ENCODE peak calls at places on chromosomes 2 and 18, in four cellular contexts. One of them, this sample, is unnamed. For H4K20me1, the result is how much of the 10 kb centered on the place peaks cover.

GRCh38 chr2:9742601-9743000 is 100.7 kb upstream of the TAF1B start:
- DNase-seq in IMR-90: no peak
- DNase-seq in K562: no peak
- DNase-seq in GM12878: no peak
- DNase-seq in this sample: no peak

GRCh38 chr2:181822097-181822496 is 69.4 kb upstream of the ITPRID2 start:
- DNase-seq in K562: no peak
- DNase-seq in IMR-90: no peak
- DNase-seq in GM12878: no peak
- DNase-seq in this sample: no peak

GRCh38 chr2:169734172-169734847 is 678 bp downstream of the KLHL23 start:
- DNase-seq in K562: peak
- DNase-seq in GM12878: no peak
- DNase-seq in IMR-90: no peak
- DNase-seq in this sample: no peak

GRCh38 chr2:208467564-208467963 is 61.0 kb downstream of the PTH2R start:
- DNase-seq in GM12878: no peak
- DNase-seq in IMR-90: no peak
- DNase-seq in K562: no peak
- DNase-seq in this sample: no peak

GRCh38 chr2:26075173-26075572 is 41.3 kb downstream of the RAB10 start:
- DNase-seq in K562: peak
- DNase-seq in GM12878: no peak
- DNase-seq in IMR-90: no peak
- DNase-seq in this sample: no peak

GRCh38 chr2:231124833-231125232 is at the start of gene HTR2B:
- DNase-seq in K562: no peak
- DNase-seq in IMR-90: peak
- DNase-seq in GM12878: no peak
- DNase-seq in this sample: no peak

GRCh38 chr2:240460781-240461431 is 25.4 kb downstream of the GPC1 start:
- DNase-seq in K562: no peak
- DNase-seq in IMR-90: no peak
- DNase-seq in GM12878: no peak
- DNase-seq in this sample: no peak

GRCh38 chr18:40995529-40995928 is 959.5 kb upstream of the PIK3C3 start:
- DNase-seq in K562: no peak
- DNase-seq in GM12878: no peak
- DNase-seq in IMR-90: no peak
- DNase-seq in this sample: no peak

GRCh38 chr2:71675296-71675695 is 221.9 kb downstream of the DYSF start:
- DNase-seq in IMR-90: no peak
- DNase-seq in GM12878: no peak
- DNase-seq in K562: no peak
- DNase-seq in this sample: no peak

GRCh38 chr2:193537531-193537930 is 1342.8 kb upstream of the TMEFF2 start:
- DNase-seq in K562: no peak
- DNase-seq in GM12878: no peak
- DNase-seq in IMR-90: no peak
- DNase-seq in this sample: no peak

GRCh38 chr18:78584167-78585022 is 395.2 kb upstream of the SALL3 start:
- DNase-seq in GM12878: no peak
- DNase-seq in IMR-90: no peak
- DNase-seq in K562: no peak
- DNase-seq in this sample: no peak

GRCh38 chr2:84297155-84297554 is 161.9 kb downstream of the SUCLG1 start:
- DNase-seq in K562: no peak
- DNase-seq in IMR-90: no peak
- DNase-seq in GM12878: no peak
- DNase-seq in this sample: peak

GRCh38 chr2:23456881-23457760 is 72.1 kb downstream of the KLHL29 start:
- DNase-seq in K562: no peak
- DNase-seq in IMR-90: peak
- DNase-seq in GM12878: no peak
- DNase-seq in this sample: no peak

GRCh38 chr2:98664323-98664722 is 55.9 kb downstream of the UNC50 start:
- DNase-seq in IMR-90: no peak
- DNase-seq in K562: no peak
- DNase-seq in GM12878: no peak
- DNase-seq in this sample: no peak

GRCh38 chr2:104091894-104092293 is 762.0 kb upstream of the POU3F3 start:
- DNase-seq in GM12878: no peak
- DNase-seq in IMR-90: no peak
- DNase-seq in K562: no peak
- DNase-seq in this sample: no peak

GRCh38 chr2:237326250-237327171 is 87.5 kb downstream of the COL6A3 start:
- DNase-seq in GM12878: no peak
- DNase-seq in K562: no peak
- DNase-seq in IMR-90: peak
- DNase-seq in this sample: no peak

GRCh38 chr2:4670331-4670730 is 967.0 kb downstream of the DCDC2C start:
- DNase-seq in K562: no peak
- DNase-seq in IMR-90: no peak
- DNase-seq in GM12878: no peak
- DNase-seq in this sample: no peak

GRCh38 chr2:153388246-153388645 is 90.3 kb downstream of the RPRM start:
- DNase-seq in IMR-90: no peak
- DNase-seq in K562: no peak
- DNase-seq in GM12878: no peak
- DNase-seq in this sample: no peak

GRCh38 chr2:126831234-126832005 is 67.3 kb upstream of the TEX51 start:
- DNase-seq in IMR-90: peak
- DNase-seq in GM12878: no peak
- DNase-seq in K562: no peak
- DNase-seq in this sample: no peak

GRCh38 chr18:74249181-74249968 is 42.4 kb downstream of the CYB5A start:
- DNase-seq in K562: peak
- DNase-seq in IMR-90: peak
- DNase-seq in GM12878: no peak
- DNase-seq in this sample: peak

GRCh38 chr2:120969613-120970355 is 234.1 kb downstream of the GLI2 start:
- DNase-seq in K562: no peak
- DNase-seq in IMR-90: no peak
- DNase-seq in GM12878: no peak
- DNase-seq in this sample: no peak

GRCh38 chr2:27667439-27667838 is 3.8 kb downstream of the SLC4A1AP start:
- DNase-seq in K562: no peak
- DNase-seq in IMR-90: no peak
- DNase-seq in GM12878: no peak
- DNase-seq in this sample: no peak

GRCh38 chr18:74635202-74635969 is 37.7 kb downstream of the ZNF407 start:
- DNase-seq in IMR-90: no peak
- DNase-seq in GM12878: no peak
- DNase-seq in K562: no peak
- DNase-seq in this sample: no peak

GRCh38 chr18:46411862-46412690 is 244.9 kb downstream of the LOXHD1 start:
- DNase-seq in IMR-90: no peak
- DNase-seq in K562: no peak
- DNase-seq in GM12878: no peak
- DNase-seq in this sample: no peak

GRCh38 chr18:57931038-57931437 is 113.0 kb upstream of the NEDD4L start:
- DNase-seq in IMR-90: no peak
- DNase-seq in K562: no peak
- DNase-seq in GM12878: no peak
- DNase-seq in this sample: no peak

GRCh38 chr2:178455947-178456346 is 4.8 kb downstream of the PJVK start:
- DNase-seq in K562: no peak
- DNase-seq in IMR-90: no peak
- DNase-seq in GM12878: no peak
- DNase-seq in this sample: no peak

GRCh38 chr2:63444565-63445288 is 143.6 kb downstream of the WDPCP start:
- DNase-seq in GM12878: peak
- DNase-seq in K562: no peak
- DNase-seq in IMR-90: no peak
- DNase-seq in this sample: no peak

GRCh38 chr2:11642972-11643371 is 27.0 kb downstream of the NTSR2 start:
- DNase-seq in IMR-90: no peak
- DNase-seq in K562: peak
- DNase-seq in GM12878: no peak
- DNase-seq in this sample: no peak

GRCh38 chr18:8478166-8478967 is 130.9 kb upstream of the RAB12 start:
- DNase-seq in K562: peak
- DNase-seq in IMR-90: peak
- DNase-seq in GM12878: no peak
- DNase-seq in this sample: peak

GRCh38 chr2:23632831-23633395 is 247.9 kb downstream of the KLHL29 start:
- DNase-seq in GM12878: no peak
- DNase-seq in IMR-90: no peak
- DNase-seq in K562: no peak
- DNase-seq in this sample: no peak

GRCh38 chr2:69491864-69492263 is 54.6 kb upstream of the NFU1 start:
- DNase-seq in GM12878: no peak
- DNase-seq in K562: no peak
- DNase-seq in IMR-90: no peak
- DNase-seq in this sample: peak

GRCh38 chr18:11689972-11690570 is 1.0 kb downstream of the GNAL start:
- DNase-seq in K562: no peak
- DNase-seq in IMR-90: peak
- DNase-seq in GM12878: no peak
- DNase-seq in this sample: no peak

GRCh38 chr2:63053235-63053888 is 2.7 kb downstream of the OTX1 start:
- DNase-seq in GM12878: no peak
- DNase-seq in K562: no peak
- DNase-seq in IMR-90: no peak
- DNase-seq in this sample: no peak

GRCh38 chr2:172102159-172102857 is 392 bp downstream of the DLX2 start:
- DNase-seq in K562: peak
- DNase-seq in IMR-90: peak
- DNase-seq in GM12878: no peak
- DNase-seq in this sample: no peak

GRCh38 chr2:36696533-36696932 is at the start of gene VIT:
- DNase-seq in IMR-90: no peak
- DNase-seq in GM12878: no peak
- DNase-seq in K562: no peak
- DNase-seq in this sample: no peak

GRCh38 chr2:61784643-61785042 is 69.2 kb downstream of the FAM161A start:
- DNase-seq in IMR-90: no peak
- DNase-seq in K562: no peak
- DNase-seq in GM12878: no peak
- DNase-seq in this sample: no peak

GRCh38 chr2:21822505-21822904 is 698.7 kb downstream of the TDRD15 start:
- DNase-seq in IMR-90: no peak
- DNase-seq in K562: no peak
- DNase-seq in GM12878: no peak
- DNase-seq in this sample: no peak

GRCh38 chr18:53380063-53380639 is 844.3 kb downstream of the MBD2 start:
- DNase-seq in GM12878: peak
- DNase-seq in IMR-90: peak
- DNase-seq in K562: peak
- DNase-seq in this sample: peak
- TF ChIP-seq BHLHE40 in GM12878: no peak
- TF ChIP-seq BHLHE40 in IMR-90: no peak
- TF ChIP-seq BHLHE40 in K562: no peak
- TF ChIP-seq BHLHE40 in this sample: no peak

GRCh38 chr2:42182654-42183308 is 13.6 kb downstream of the EML4 start:
- DNase-seq in IMR-90: no peak
- DNase-seq in K562: no peak
- DNase-seq in GM12878: no peak
- DNase-seq in this sample: no peak

GRCh38 chr2:42186378-42186777 is 17.2 kb downstream of the EML4 start:
- DNase-seq in K562: no peak
- DNase-seq in GM12878: no peak
- DNase-seq in IMR-90: no peak
- DNase-seq in this sample: no peak

GRCh38 chr2:42185200-42185921 is 16.2 kb downstream of the EML4 start:
- DNase-seq in K562: no peak
- DNase-seq in IMR-90: peak
- DNase-seq in GM12878: no peak
- DNase-seq in this sample: no peak

GRCh38 chr2:42184346-42184745 is 15.2 kb downstream of the EML4 start:
- DNase-seq in IMR-90: no peak
- DNase-seq in GM12878: no peak
- DNase-seq in K562: no peak
- DNase-seq in this sample: no peak

GRCh38 chr2:42183775-42184174 is 14.6 kb downstream of the EML4 start:
- DNase-seq in GM12878: no peak
- DNase-seq in K562: no peak
- DNase-seq in IMR-90: no peak
- DNase-seq in this sample: no peak
- H4K20me1 ChIP-seq in GM12878: under half
- H4K20me1 ChIP-seq in K562: under half
- H4K20me1 ChIP-seq in IMR-90: under half
- H4K20me1 ChIP-seq in this sample: half or more

GRCh38 chr2:43313642-43314017 is 87.2 kb upstream of the ZFP36L2 start:
- DNase-seq in IMR-90: no peak
- DNase-seq in K562: no peak
- DNase-seq in GM12878: no peak
- DNase-seq in this sample: no peak

GRCh38 chr2:43311276-43311675 is 84.9 kb upstream of the ZFP36L2 start:
- DNase-seq in IMR-90: peak
- DNase-seq in K562: no peak
- DNase-seq in GM12878: no peak
- DNase-seq in this sample: peak

GRCh38 chr2:43315482-43315881 is 89.1 kb upstream of the ZFP36L2 start:
- DNase-seq in IMR-90: no peak
- DNase-seq in K562: no peak
- DNase-seq in GM12878: no peak
- DNase-seq in this sample: no peak

GRCh38 chr2:43314299-43314927 is 88.0 kb upstream of the ZFP36L2 start:
- DNase-seq in GM12878: no peak
- DNase-seq in K562: no peak
- DNase-seq in IMR-90: no peak
- DNase-seq in this sample: peak

GRCh38 chr2:43312751-43313641 is 86.6 kb upstream of the ZFP36L2 start:
- DNase-seq in K562: no peak
- DNase-seq in GM12878: no peak
- DNase-seq in IMR-90: peak
- DNase-seq in this sample: no peak
- TF ChIP-seq BHLHE40 in K562: no peak
- TF ChIP-seq BHLHE40 in GM12878: no peak
- TF ChIP-seq BHLHE40 in IMR-90: no peak
- TF ChIP-seq BHLHE40 in this sample: no peak

GRCh38 chr2:156657809-156658208 is 221.6 kb downstream of the GPD2 start:
- DNase-seq in GM12878: no peak
- DNase-seq in IMR-90: no peak
- DNase-seq in K562: no peak
- DNase-seq in this sample: no peak

GRCh38 chr2:156649596-156649995 is 213.4 kb downstream of the GPD2 start:
- DNase-seq in GM12878: no peak
- DNase-seq in K562: no peak
- DNase-seq in IMR-90: no peak
- DNase-seq in this sample: no peak

GRCh38 chr2:156648522-156648921 is 212.3 kb downstream of the GPD2 start:
- DNase-seq in GM12878: no peak
- DNase-seq in IMR-90: no peak
- DNase-seq in K562: no peak
- DNase-seq in this sample: no peak

DNA sequence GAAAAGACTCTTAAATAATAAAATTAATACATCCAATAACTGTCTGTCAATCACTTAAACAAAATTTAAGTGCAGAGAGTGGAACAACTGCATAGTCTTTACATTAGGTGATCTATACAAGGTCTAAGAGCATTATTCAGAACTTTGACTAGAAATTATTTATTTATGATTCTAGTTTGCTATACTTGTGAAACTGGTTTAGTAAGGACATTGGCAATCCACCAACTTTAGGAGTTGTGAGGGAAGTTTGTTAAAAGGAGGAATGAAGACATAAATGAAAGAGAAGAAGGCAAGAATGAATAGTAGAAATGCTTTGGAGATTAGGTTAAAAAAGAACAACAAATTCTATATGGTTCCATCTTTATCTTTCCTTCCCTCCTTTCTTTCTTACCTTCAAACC is 217.5 kb downstream of the GPD2 start:
- DNase-seq in IMR-90: no peak
- DNase-seq in GM12878: no peak
- DNase-seq in K562: no peak
- DNase-seq in this sample: no peak
- H4K20me1 ChIP-seq in IMR-90: under half
- H4K20me1 ChIP-seq in GM12878: under half
- H4K20me1 ChIP-seq in K562: under half
- H4K20me1 ChIP-seq in this sample: under half